ENCODE peak calls at places on chromosomes 13 and 19, in five cellular contexts. Z, F, Y, X and U are unnamed samples.

GRCh38 chr13:80654638-80655249 is 313.8 kb upstream of the SPRY2 start:
- DNase-seq in Z (no peak), F (peak; percentile 44), Y (no peak), X (peak; percentile 65), U (no peak)

GRCh38 chr19:14614099-14614412 is 31.2 kb downstream of the CLEC17A start:
- DNase-seq in Z (no peak), F (no peak), Y (no peak), X (no peak), U (no peak)

GRCh38 chr13:72458701-72459100 is 268.7 kb downstream of the MZT1 start:
- DNase-seq in Z (no peak), F (no peak), Y (no peak), X (no peak), U (peak; percentile 0)

GRCh38 chr19:12692960-12693359 is 3.5 kb downstream of the FBXW9 start:
- DNase-seq in Z (no peak), F (no peak), Y (no peak), X (no peak), U (no peak)

GRCh38 chr19:19444694-19445155 is 39.2 kb downstream of the GATAD2A start:
- DNase-seq in Z (no peak), F (peak; percentile 55), Y (peak; percentile 36), X (no peak), U (peak; percentile 39)

GRCh38 chr19:33333615-33334014 is 31.3 kb upstream of the CEBPA start:
- DNase-seq in Z (no peak), F (no peak), Y (no peak), X (no peak), U (no peak)

GRCh38 chr13:94050039-94050438 is 429.4 kb downstream of the DCT start:
- DNase-seq in Z (no peak), F (no peak), Y (no peak), X (no peak), U (no peak)

GRCh38 chr13:28117689-28118377 is 17.5 kb upstream of the FLT3 start:
- DNase-seq in Z (no peak), F (peak; percentile 59), Y (no peak), X (no peak), U (no peak)

GRCh38 chr13:110347088-110347487 is 40.0 kb downstream of the COL4A2 start:
- DNase-seq in Z (no peak), F (no peak), Y (no peak), X (no peak), U (no peak)

GRCh38 chr19:3543150-3544053 is 4.4 kb downstream of the TEKTIP1 start:
- DNase-seq in Z (no peak), F (no peak), Y (no peak), X (no peak), U (no peak)

GRCh38 chr13:105827074-105827473 is 708.4 kb downstream of the EFNB2 start:
- DNase-seq in Z (no peak), F (no peak), Y (no peak), X (no peak), U (no peak)

GRCh38 chr19:55491546-55492360 is 3.5 kb downstream of the SSC5D start:
- DNase-seq in Z (no peak), F (no peak), Y (no peak), X (no peak), U (peak; percentile 23)

GRCh38 chr13:50420720-50421456 is 405.6 kb downstream of the KCNRG start:
- DNase-seq in Z (no peak), F (no peak), Y (no peak), X (no peak), U (peak; percentile 35)

GRCh38 chr19:29909545-29909944 is 32.5 kb upstream of the URI1 start:
- DNase-seq in Z (no peak), F (no peak), Y (no peak), X (no peak), U (peak; percentile 4)

GRCh38 chr19:39038098-39038497 is 5.7 kb upstream of the FBXO27 start:
- DNase-seq in Z (no peak), F (peak; percentile 85), Y (peak; percentile 25), X (peak; percentile 61), U (peak; percentile 27)

GRCh38 chr13:51981355-51981754 is 29.9 kb downstream of the ATP7B start:
- DNase-seq in Z (no peak), F (no peak), Y (no peak), X (no peak), U (no peak)

GRCh38 chr13:79258489-79258888 is 147.6 kb downstream of the RBM26 start:
- DNase-seq in Z (no peak), F (no peak), Y (no peak), X (no peak), U (no peak)

GRCh38 chr19:8575467-8575997 is 1.7 kb downstream of the MYO1F start:
- DNase-seq in Z (no peak), F (peak; percentile 65), Y (peak; percentile 35), X (no peak), U (peak; percentile 39)

GRCh38 chr19:18929311-18929710 is 9.8 kb downstream of the DDX49 start:
- DNase-seq in Z (no peak), F (no peak), Y (no peak), X (no peak), U (no peak)

GRCh38 chr19:44356383-44357111 is at the start of gene ZNF112:
- DNase-seq in Z (peak; percentile 56), F (peak; percentile 96), Y (peak; percentile 91), X (peak; percentile 85), U (peak; percentile 89)

GRCh38 chr13:24127116-24127631 is 33.3 kb upstream of the SPATA13 start:
- DNase-seq in Z (no peak), F (no peak), Y (peak; percentile 43), X (no peak), U (peak; percentile 6)

GRCh38 chr13:111336666-111337065 is 16.2 kb downstream of the TEX29 start:
- DNase-seq in Z (no peak), F (no peak), Y (peak; percentile 49), X (no peak), U (peak; percentile 31)

GRCh38 chr19:6588508-6589345 is 2.2 kb downstream of the CD70 start:
- DNase-seq in Z (no peak), F (no peak), Y (no peak), X (no peak), U (no peak)

DNA sequence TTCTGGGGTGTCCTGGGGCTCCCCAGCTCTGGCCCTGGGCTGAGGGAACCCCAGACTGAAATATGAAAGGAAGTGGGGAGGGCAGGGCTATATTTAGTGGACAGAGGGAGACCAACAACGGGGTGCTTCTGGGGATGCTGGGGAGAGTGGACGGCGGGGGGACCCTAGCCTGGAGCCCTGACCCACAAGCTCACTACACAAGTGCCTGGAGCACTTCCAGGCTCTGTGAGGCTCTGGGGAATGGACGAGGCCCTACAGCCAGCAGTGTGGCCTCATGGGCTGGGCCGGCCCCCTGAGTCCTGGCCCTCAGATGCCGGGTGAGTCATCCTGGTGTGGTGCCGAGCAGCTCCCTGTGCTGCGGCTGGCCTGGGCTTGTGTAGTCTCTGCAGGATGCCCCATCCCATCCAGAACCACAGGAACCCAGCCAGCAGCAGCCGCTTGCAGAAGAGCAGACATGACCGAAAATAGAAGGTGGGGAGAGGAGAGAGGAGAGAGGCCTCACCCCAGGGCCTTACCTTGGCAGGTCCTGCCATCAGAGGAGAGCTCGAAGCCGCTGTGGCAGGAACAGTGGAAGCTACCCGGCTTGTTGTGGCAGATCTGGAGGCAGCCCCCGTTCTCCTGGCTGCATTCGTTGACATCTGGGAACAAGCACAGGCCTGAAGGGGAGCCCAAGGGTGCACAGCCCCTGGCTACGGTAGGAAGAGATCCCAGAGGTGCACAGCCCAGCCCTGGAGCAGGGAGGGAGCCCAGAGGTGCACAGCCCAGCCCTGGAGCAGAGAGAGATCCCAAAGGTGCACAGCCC is 26.1 kb downstream of the GAS6 start:
- DNase-seq in Z (peak; percentile 93), F (peak; percentile 86), Y (peak; percentile 98), X (peak; percentile 81), U (peak; percentile 99)
- H3K4me3 ChIP-seq in Z (peak overlapping the region; percentile 50), F (no peak overlapping the region), Y (peak overlapping the region; percentile 25), X (peak overlapping the region; percentile 21), U (peak overlapping the region; percentile 58)

GRCh38 chr19:49113762-49114629 is at the start of gene LIN7B:
- DNase-seq in Z (no peak), F (peak; percentile 88), Y (peak; percentile 54), X (peak; percentile 90), U (peak; percentile 54)
- TF ChIP-seq CTCF in Z (peak; percentile 41), F (peak; percentile 58), Y (peak; percentile 67), X (no peak), U (no peak)

DNA sequence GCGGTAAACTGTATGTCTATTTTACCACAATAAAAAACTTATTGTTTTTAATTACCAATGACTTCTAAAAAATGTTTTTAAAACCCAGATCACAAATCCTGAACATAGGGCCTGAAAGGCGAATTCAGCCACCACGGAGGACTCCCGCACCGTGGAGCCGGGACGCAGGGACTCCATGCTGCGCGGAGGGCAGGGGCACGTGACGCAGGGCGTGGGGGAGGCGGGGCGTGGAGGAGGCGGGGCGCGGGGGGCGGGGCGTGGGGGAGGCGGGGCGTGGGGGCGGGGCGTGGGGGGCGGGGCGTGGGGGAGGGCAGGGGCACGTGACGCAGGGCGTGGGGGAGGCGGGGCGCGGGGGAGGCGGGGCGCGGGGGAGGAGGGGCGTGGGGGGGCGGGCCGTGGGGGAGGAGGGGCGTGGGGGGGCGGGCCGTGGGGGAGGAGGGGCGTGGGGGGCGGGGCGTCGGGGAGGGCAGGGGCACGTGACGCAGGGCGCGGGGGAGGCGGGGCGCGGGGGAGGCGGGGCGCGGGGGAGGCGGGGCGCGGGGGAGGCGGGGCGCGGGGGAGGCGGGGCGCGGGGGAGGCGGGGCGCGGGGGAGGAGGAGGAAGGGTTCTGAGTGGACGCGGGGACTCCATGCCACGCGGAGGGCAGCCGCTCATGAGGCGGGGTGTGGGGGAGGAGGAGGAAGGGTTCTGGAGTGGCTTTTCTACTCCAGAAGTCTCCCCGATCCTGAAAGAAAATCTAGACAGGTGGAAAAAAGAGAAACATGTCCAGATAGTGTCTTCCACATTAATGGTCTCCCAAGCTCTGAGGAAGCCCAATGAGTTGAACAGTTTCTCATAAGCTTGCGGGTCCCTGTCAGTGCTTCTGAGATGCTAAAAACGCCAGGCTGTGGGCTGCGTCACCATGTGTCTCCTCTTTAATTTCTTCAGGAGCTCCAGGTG is 4.4 kb upstream of the PROZ start:
- DNase-seq in Z (peak; percentile 38), F (peak; percentile 88), Y (peak; percentile 51), X (peak; percentile 89), U (peak; percentile 58)
- H3K4me3 ChIP-seq in Z (peak overlapping the region; percentile 72), F (peak overlapping the region; percentile 72), Y (peak overlapping the region; percentile 38), X (peak overlapping the region; percentile 41), U (peak overlapping the region; percentile 55)

GRCh38 chr13:99980201-99981114 is 1.1 kb upstream of the ZIC2 start:
- DNase-seq in Z (no peak), F (peak; percentile 96), Y (peak; percentile 43), X (peak; percentile 85), U (peak; percentile 60)
- TF ChIP-seq CTCF in Z (no peak), F (peak; percentile 24), Y (no peak), X (no peak), U (no peak)

DNA sequence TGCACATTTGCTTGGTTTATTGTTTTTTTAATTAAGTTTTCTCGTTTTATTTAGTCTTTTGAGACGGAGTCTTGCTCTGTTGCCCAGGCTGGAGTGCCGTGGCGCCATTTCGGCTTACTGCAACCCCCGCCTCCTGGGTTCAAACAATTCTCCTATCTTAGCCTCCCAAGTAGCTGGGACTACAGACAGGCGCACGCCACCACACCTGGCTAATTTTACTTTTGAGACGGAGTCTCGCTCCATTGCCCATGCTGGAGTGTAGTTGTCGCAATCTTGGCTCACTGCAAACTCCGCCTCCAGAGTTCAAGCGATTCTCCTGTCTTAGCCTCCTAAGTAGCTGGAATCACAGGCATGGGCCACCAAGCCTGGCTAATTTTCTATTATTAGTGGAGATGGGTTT is 1.3 kb downstream of the RPS9 start:
- DNase-seq in Z (no peak), F (no peak), Y (no peak), X (peak; percentile 45), U (no peak)
- H3K4me3 ChIP-seq in Z (peak overlapping the region; percentile 82), F (peak overlapping the region; percentile 98), Y (no peak overlapping the region), X (peak overlapping the region; percentile 56), U (peak overlapping the region; percentile 78)

GRCh38 chr19:43229315-43229714 is 23.9 kb upstream of the PSG4 start:
- DNase-seq in Z (no peak), F (no peak), Y (peak; percentile 10), X (no peak), U (peak; percentile 31)
- TF ChIP-seq CTCF in Z (no peak), F (no peak), Y (peak; percentile 23), X (no peak), U (peak; percentile 38)